ENCODE peak calls at places on chromosomes 16 and 17, in four cellular contexts. Q, U, K and R are unnamed samples.

GRCh38 chr17:76560036-76560876 is 20.4 kb downstream of the PRCD start:
- DNase-seq in Q (no peak), U (no peak), K (no peak), R (no peak)

GRCh38 chr16:67860589-67861398 is 12.1 kb upstream of the EDC4 start:
- DNase-seq in Q (no peak), U (no peak), K (no peak), R (no peak)

GRCh38 chr16:84153660-84154214 is 8.6 kb downstream of the DNAAF1 start:
- DNase-seq in Q (no peak), U (no peak), K (no peak), R (no peak)

GRCh38 chr16:14337303-14338191 is 266.4 kb downstream of the MRTFB start:
- DNase-seq in Q (no peak), U (no peak), K (no peak), R (no peak)

GRCh38 chr17:40499551-40500189 is 1.8 kb downstream of the TNS4 start:
- DNase-seq in Q (peak), U (no peak), K (no peak), R (peak)

GRCh38 chr16:72241930-72242329 is 70.0 kb upstream of the PMFBP1 start:
- DNase-seq in Q (peak), U (no peak), K (no peak), R (peak)

GRCh38 chr16:66858740-66859396 is 14.7 kb downstream of the CA7 start:
- DNase-seq in Q (peak), U (no peak), K (no peak), R (peak)

GRCh38 chr16:10040136-10041080 is 141.8 kb downstream of the GRIN2A start:
- DNase-seq in Q (no peak), U (no peak), K (no peak), R (no peak)

GRCh38 chr16:5490499-5490898 is 392.9 kb upstream of the EEF2KMT start:
- DNase-seq in Q (peak), U (no peak), K (no peak), R (peak)

GRCh38 chr17:144936-145670 is 7.7 kb downstream of the SCGB1C2 start:
- DNase-seq in Q (no peak), U (no peak), K (no peak), R (no peak)

GRCh38 chr17:68527314-68527713 is 15.1 kb downstream of the PRKAR1A start:
- DNase-seq in Q (no peak), U (no peak), K (no peak), R (no peak)